ENCODE peak calls at places on chromosomes 12 and 14, in four cellular contexts. One of them, this sample, is unnamed.
A peak's percentile ranks its signal among the peaks of the same experiment; 100 is the strongest.

GRCh38 chr12:67996347-67996746 is 7.1 kb downstream of the IFNG-AS1 start:
- DNase-seq in breast epithelium: no peak
- DNase-seq in body of pancreas: no peak
- DNase-seq in AG10803: no peak
- DNase-seq in this sample: no peak

GRCh38 chr14:68941820-68942219 is 37.3 kb downstream of the ACTN1 start:
- DNase-seq in breast epithelium: peak; percentile 97
- DNase-seq in body of pancreas: peak; percentile 74
- DNase-seq in AG10803: peak; percentile 96
- DNase-seq in this sample: no peak

GRCh38 chr14:81132492-81132891 is 88.3 kb downstream of the GTF2A1 start:
- DNase-seq in breast epithelium: no peak
- DNase-seq in body of pancreas: no peak
- DNase-seq in AG10803: no peak
- DNase-seq in this sample: no peak

GRCh38 chr14:92552066-92552465 is 38.5 kb downstream of the RIN3 start:
- DNase-seq in breast epithelium: no peak
- DNase-seq in body of pancreas: no peak
- DNase-seq in AG10803: no peak
- DNase-seq in this sample: no peak

GRCh38 chr12:94603434-94604068 is 46.8 kb downstream of the TMCC3 start:
- DNase-seq in breast epithelium: no peak
- DNase-seq in body of pancreas: peak; percentile 40
- DNase-seq in AG10803: no peak
- DNase-seq in this sample: peak; percentile 38

GRCh38 chr14:60590907-60591510 is 58.3 kb downstream of the SIX1 start:
- DNase-seq in breast epithelium: no peak
- DNase-seq in body of pancreas: no peak
- DNase-seq in AG10803: peak; percentile 85
- DNase-seq in this sample: no peak

GRCh38 chr12:26125451-26126339 is 858 bp upstream of the BHLHE41 start:
- DNase-seq in breast epithelium: peak; percentile 91
- DNase-seq in body of pancreas: peak; percentile 90
- DNase-seq in AG10803: peak; percentile 71
- DNase-seq in this sample: peak; percentile 43

GRCh38 chr14:94126419-94126677 is 3.1 kb downstream of the IFI27L2 start:
- DNase-seq in breast epithelium: no peak
- DNase-seq in body of pancreas: no peak
- DNase-seq in AG10803: no peak
- DNase-seq in this sample: no peak

GRCh38 chr12:54356228-54356627 is 8.1 kb downstream of the GPR84 start:
- DNase-seq in breast epithelium: no peak
- DNase-seq in body of pancreas: no peak
- DNase-seq in AG10803: no peak
- DNase-seq in this sample: no peak

GRCh38 chr12:54352891-54353874 is 11.1 kb downstream of the GPR84 start:
- DNase-seq in breast epithelium: no peak
- DNase-seq in body of pancreas: peak; percentile 72
- DNase-seq in AG10803: peak; percentile 81
- DNase-seq in this sample: no peak

GRCh38 chr12:54356951-54357356 is 7.3 kb downstream of the GPR84 start:
- DNase-seq in breast epithelium: no peak
- DNase-seq in body of pancreas: no peak
- DNase-seq in AG10803: no peak
- DNase-seq in this sample: no peak

GRCh38 chr12:54357802-54358619 is 6.3 kb downstream of the GPR84 start:
- DNase-seq in breast epithelium: no peak
- DNase-seq in body of pancreas: no peak
- DNase-seq in AG10803: no peak
- DNase-seq in this sample: no peak

DNA sequence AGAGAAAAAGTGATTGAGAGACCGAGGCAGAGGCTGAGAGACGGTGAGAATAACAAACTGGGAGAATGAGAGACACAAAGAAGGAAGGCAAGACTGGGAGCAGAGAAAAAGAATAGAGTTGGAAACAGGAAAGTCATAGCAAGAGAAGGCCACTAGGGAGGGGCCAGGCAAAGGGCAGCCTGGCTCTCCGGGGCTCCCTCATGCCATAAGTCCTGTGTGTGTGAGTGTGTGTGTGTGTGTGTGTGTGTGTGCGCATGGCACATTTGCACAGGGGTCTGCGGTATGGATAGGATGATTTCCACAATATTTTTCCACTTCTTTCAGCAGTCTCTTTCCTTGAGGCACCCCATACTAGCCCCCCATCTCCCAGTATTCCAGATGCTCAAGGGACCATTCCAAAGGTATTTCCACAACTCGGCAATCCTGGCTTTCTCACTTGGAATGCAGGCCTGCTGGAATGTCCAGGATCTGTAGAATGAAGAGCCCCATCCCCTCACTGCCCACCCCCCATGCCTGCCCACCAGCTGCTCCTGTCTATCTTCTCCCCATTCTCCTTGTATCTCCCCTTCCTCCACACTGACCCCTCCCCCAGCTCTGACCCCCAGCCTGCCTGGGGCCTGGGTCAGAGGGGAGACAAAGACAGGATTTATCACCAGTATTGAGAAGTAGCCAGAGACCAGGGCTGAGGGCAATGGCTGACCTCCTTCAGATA is 9.0 kb downstream of the GPR84 start:
- DNase-seq in breast epithelium: no peak
- DNase-seq in body of pancreas: no peak
- DNase-seq in AG10803: no peak
- DNase-seq in this sample: no peak
- TF ChIP-seq CTCF in breast epithelium: no peak
- TF ChIP-seq CTCF in body of pancreas: peak; percentile 29
- TF ChIP-seq CTCF in AG10803: peak; percentile 24
- TF ChIP-seq CTCF in this sample: no peak

GRCh38 chr12:107847430-107847829 is 72.9 kb downstream of the ASCL4 start:
- DNase-seq in breast epithelium: no peak
- DNase-seq in body of pancreas: no peak
- DNase-seq in AG10803: no peak
- DNase-seq in this sample: no peak

GRCh38 chr12:107843351-107844311 is 69.1 kb downstream of the ASCL4 start:
- DNase-seq in breast epithelium: no peak
- DNase-seq in body of pancreas: no peak
- DNase-seq in AG10803: peak; percentile 11
- DNase-seq in this sample: no peak

GRCh38 chr12:107845980-107846659 is 71.6 kb downstream of the ASCL4 start:
- DNase-seq in breast epithelium: no peak
- DNase-seq in body of pancreas: peak; percentile 14
- DNase-seq in AG10803: no peak
- DNase-seq in this sample: no peak

GRCh38 chr12:107844312-107844921 is 69.9 kb downstream of the ASCL4 start:
- DNase-seq in breast epithelium: no peak
- DNase-seq in body of pancreas: peak; percentile 16
- DNase-seq in AG10803: no peak
- DNase-seq in this sample: no peak

GRCh38 chr12:107845226-107845979 is 70.9 kb downstream of the ASCL4 start:
- DNase-seq in breast epithelium: no peak
- DNase-seq in body of pancreas: no peak
- DNase-seq in AG10803: no peak
- DNase-seq in this sample: no peak
- TF ChIP-seq CTCF in breast epithelium: no peak
- TF ChIP-seq CTCF in body of pancreas: no peak
- TF ChIP-seq CTCF in AG10803: no peak
- TF ChIP-seq CTCF in this sample: no peak

GRCh38 chr12:125403843-125404242 is 338.6 kb downstream of the AACS start:
- DNase-seq in breast epithelium: no peak
- DNase-seq in body of pancreas: no peak
- DNase-seq in AG10803: no peak
- DNase-seq in this sample: no peak

GRCh38 chr12:125399489-125399888 is 334.3 kb downstream of the AACS start:
- DNase-seq in breast epithelium: no peak
- DNase-seq in body of pancreas: no peak
- DNase-seq in AG10803: no peak
- DNase-seq in this sample: no peak

GRCh38 chr12:125408718-125409117 is 343.5 kb downstream of the AACS start:
- DNase-seq in breast epithelium: no peak
- DNase-seq in body of pancreas: no peak
- DNase-seq in AG10803: no peak
- DNase-seq in this sample: no peak

GRCh38 chr12:125406131-125406530 is 340.9 kb downstream of the AACS start:
- DNase-seq in breast epithelium: no peak
- DNase-seq in body of pancreas: no peak
- DNase-seq in AG10803: no peak
- DNase-seq in this sample: no peak

DNA sequence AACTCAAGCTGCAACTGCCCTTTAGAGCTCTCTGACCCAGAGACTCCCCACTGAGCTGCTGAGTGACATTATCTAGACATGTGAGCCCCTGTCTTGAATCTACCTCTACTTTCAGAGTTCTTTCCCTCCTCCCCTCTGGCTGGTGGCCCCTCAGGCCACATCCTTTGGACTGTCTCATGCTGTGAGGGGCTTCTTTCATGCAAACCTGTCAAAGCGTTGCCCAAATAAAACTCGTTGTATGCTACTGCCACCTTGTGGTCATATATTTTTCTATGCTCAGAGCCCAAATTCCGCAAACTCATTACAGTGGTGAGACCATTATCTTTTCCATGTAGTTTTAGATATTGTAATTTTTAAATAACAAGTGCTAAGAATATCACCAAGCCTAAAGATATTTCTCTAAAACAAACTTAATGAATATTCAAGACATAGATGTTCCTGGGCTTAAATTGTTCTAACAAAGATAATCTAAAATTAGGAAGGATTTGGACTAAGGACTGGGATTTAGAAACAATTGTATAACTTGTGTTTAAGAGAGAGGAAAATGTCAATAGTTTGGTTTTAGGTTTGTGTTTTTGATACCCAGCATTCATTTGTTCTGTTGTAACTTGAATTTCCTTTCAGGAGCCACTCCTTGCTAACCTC is 338.0 kb downstream of the AACS start:
- DNase-seq in breast epithelium: no peak
- DNase-seq in body of pancreas: no peak
- DNase-seq in AG10803: peak; percentile 3
- DNase-seq in this sample: no peak
- TF ChIP-seq CTCF in breast epithelium: no peak
- TF ChIP-seq CTCF in body of pancreas: peak; percentile 47
- TF ChIP-seq CTCF in AG10803: peak; percentile 54
- TF ChIP-seq CTCF in this sample: no peak

DNA sequence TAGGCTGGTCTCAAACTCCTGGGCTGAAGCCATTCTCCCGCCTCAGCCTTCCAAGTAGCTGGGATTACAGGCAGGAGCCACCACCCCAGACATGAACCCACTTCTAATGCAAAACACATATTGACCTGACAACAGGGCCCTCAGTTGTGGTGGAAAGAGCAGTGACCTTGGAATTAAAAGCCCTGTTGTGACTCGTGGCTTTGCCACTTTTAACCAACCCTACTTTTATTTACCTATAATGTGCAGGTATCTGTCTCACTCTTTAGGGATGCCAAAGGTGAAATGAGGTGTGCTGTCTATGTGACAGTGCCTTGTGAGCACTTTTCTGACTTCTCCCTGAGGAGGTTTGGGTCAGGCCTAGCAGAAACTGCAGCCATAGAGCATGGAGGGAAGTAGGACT is 132.8 kb upstream of the DNM1L start:
- DNase-seq in breast epithelium: no peak
- DNase-seq in body of pancreas: no peak
- DNase-seq in AG10803: no peak
- DNase-seq in this sample: no peak
- TF ChIP-seq CTCF in breast epithelium: no peak
- TF ChIP-seq CTCF in body of pancreas: no peak
- TF ChIP-seq CTCF in AG10803: no peak
- TF ChIP-seq CTCF in this sample: no peak

DNA sequence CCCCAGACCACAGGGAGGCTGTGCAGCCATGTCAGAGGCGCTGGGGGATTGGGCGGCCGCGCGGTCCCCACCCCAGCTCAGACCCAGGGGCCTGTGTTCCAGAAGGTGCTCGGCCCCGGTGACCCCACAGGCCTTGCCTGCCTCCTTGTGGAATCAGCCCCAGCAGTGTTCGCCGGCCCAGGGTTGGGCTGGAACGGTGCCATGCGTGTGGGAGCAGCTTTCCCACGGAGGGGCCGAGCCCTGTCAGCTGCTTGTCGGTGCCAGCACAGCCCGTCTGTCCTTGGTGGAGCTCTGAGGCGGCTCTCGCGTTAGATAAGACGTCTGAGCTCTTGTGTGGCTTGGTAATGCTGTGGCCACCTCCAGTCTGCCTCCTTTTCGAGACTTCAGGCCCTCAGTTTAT is 8.5 kb downstream of the ZFYVE21 start:
- DNase-seq in breast epithelium: no peak
- DNase-seq in body of pancreas: peak; percentile 91
- DNase-seq in AG10803: peak; percentile 46
- DNase-seq in this sample: peak; percentile 58
- TF ChIP-seq CTCF in breast epithelium: no peak
- TF ChIP-seq CTCF in body of pancreas: peak; percentile 23
- TF ChIP-seq CTCF in AG10803: no peak
- TF ChIP-seq CTCF in this sample: no peak

DNA sequence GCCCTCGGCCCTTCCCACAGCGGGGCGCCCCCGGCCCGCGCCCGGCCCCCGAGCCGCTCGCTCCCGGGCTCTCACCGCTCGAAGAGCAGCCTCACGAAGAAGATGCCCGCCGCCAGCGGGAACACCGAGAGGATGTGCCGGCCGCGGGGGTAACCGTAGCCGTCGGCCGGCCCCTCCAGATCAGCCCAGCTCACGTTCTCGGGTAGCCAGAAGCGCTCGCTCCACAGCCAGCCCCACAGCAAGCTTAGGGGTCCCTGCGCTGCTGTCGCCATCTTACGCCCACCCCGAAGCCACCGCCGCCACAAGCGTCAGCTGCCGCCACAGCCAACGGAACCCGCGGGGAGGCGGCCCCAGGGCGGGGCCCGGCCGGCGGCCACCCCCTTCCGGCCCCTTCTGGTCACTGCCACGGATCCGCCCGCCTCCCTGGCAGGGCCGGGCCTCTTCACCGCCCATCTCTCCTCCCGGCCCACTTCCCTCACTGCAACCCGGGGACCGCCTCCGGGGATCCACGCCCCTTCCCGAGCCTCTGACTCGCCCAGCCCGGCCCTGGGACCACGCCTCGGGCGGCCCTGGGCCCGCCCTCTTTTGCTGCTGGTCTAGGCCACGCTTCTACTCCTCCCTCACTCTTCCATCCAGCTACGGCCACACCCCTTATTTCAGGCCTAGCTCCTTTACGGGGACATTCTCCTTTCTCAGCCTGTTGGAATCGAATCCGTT is at the start of gene CERS5:
- DNase-seq in breast epithelium: peak; percentile 99
- DNase-seq in body of pancreas: peak; percentile 99
- DNase-seq in AG10803: peak; percentile 98
- DNase-seq in this sample: peak; percentile 90
- TF ChIP-seq CTCF in breast epithelium: peak; percentile 69
- TF ChIP-seq CTCF in body of pancreas: peak; percentile 28
- TF ChIP-seq CTCF in AG10803: no peak
- TF ChIP-seq CTCF in this sample: no peak